ENCODE peak calls at places on chromosomes 2 and 18, in nine cellular contexts. Q is HepG2, C is transverse colon, D is sigmoid colon, R is K562, A is breast epithelium, F is spleen, V is GM23338, W is HCT116. P is an unnamed sample.

GRCh38 chr2:182144039-182144779 is 158.6 kb downstream of the PPP1R1C start:
- DNase-seq in Q (no peak), C (no peak), D (no peak), R (no peak), A (no peak), F (no peak), V (peak; percentile 35), W (no peak), P (no peak)

GRCh38 chr2:14094592-14094991 is 537.9 kb upstream of the LRATD1 start:
- DNase-seq in Q (no peak), C (no peak), D (no peak), R (no peak), A (no peak), F (no peak), V (no peak), W (no peak), P (no peak)

GRCh38 chr2:86617738-86618137 is 5.9 kb downstream of the RNF103 start:
- DNase-seq in Q (no peak), C (no peak), D (no peak), R (no peak), A (no peak), F (no peak), V (no peak), W (no peak), P (no peak)

GRCh38 chr2:143553261-143553660 is 424.0 kb downstream of the ARHGAP15 start:
- DNase-seq in Q (no peak), C (no peak), D (no peak), R (no peak), A (no peak), F (no peak), V (no peak), W (no peak), P (no peak)

GRCh38 chr2:212712991-212713390 is 174.4 kb upstream of the ERBB4 start:
- DNase-seq in Q (no peak), C (no peak), D (no peak), R (no peak), A (no peak), F (no peak), V (no peak), W (no peak), P (no peak)

GRCh38 chr18:57542126-57542525 is 44.4 kb downstream of the FECH start:
- DNase-seq in Q (no peak), C (no peak), D (no peak), R (no peak), A (no peak), F (no peak), V (no peak), W (no peak), P (no peak)

GRCh38 chr2:132901661-132902060 is 231.7 kb upstream of the LYPD1 start:
- DNase-seq in Q (no peak), C (no peak), D (no peak), R (no peak), A (no peak), F (no peak), V (no peak), W (no peak), P (no peak)

GRCh38 chr2:205889073-205889472 is 196.9 kb downstream of the INO80D start:
- DNase-seq in Q (no peak), C (no peak), D (no peak), R (no peak), A (no peak), F (no peak), V (no peak), W (no peak), P (no peak)

GRCh38 chr2:239878686-239879085 is 146.5 kb downstream of the NDUFA10 start:
- DNase-seq in Q (no peak), C (no peak), D (no peak), R (no peak), A (peak; percentile 15), F (no peak), V (no peak), W (no peak), P (no peak)

DNA sequence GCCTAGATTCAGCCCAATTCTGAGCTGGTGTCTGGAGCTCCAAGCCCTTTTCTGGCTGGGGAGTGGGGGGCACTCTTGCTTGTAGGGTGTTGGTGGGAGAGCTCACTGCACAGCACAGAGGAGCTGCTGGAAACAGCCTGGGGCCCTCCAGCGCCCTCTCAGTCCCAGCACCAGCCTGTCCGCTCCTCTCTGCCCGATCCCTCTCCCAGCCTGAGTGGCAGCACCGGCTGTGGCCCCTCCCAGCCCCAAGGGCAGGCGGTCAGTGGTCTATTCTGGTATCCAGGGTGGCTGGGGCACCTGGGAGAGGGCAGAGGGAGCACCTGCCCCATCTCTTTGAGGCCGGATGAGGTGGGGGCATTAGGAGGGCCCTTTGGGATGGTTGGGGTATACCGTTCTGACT is 13.2 kb upstream of the DES start:
- DNase-seq in Q (no peak), C (no peak), D (peak; percentile 81), R (no peak), A (no peak), F (no peak), V (peak; percentile 67), W (no peak), P (no peak)
- TF ChIP-seq POLR2AphosphoS5 in Q (no peak), C (no peak), D (peak; percentile 8), R (no peak), A (no peak), F (no peak), V (no peak), W (no peak), P (no peak)

DNA sequence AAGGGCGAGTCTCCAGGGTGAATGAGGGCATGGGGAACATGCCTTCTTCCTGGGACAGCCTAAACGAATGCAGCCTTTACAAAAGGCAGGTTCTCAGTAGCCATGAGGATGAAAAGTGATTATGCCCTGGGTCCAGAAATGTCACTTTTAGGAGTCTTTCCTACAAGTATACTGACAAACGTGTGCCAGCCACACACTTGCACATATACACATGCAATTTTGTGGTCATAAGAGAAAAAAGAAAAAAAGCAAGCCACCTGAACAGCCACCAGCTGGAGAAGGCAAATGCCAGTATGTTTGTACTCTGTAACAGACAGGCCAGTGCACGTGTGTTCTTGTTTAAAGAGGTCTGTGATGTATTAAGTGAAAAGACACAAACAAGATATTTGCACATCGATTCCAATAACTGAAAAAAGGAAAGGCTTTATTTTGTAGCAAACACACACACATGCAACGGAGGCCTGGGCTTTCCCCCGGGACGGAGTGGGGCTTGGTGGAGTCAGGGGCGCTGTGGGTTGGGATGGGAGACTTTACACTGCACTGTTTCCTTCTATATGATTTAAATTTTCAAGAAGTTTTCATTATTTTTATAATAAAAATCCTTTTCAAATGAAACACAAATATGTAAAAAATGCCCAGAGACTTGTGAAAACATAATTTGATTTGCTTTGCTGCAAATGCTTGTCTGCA is 108.4 kb downstream of the FAM210A start:
- DNase-seq in Q (no peak), C (no peak), D (peak; percentile 29), R (no peak), A (no peak), F (no peak), V (no peak), W (no peak), P (no peak)
- TF ChIP-seq POLR2AphosphoS5 in Q (no peak), C (no peak), D (no peak), R (no peak), A (no peak), F (no peak), V (no peak), W (no peak), P (no peak)

GRCh38 chr2:85272357-85272756 is 55.4 kb downstream of the TGOLN2 start:
- DNase-seq in Q (no peak), C (peak; percentile 23), D (no peak), R (no peak), A (no peak), F (no peak), V (no peak), W (no peak), P (no peak)
- TF ChIP-seq POLR2AphosphoS5 in Q (no peak), C (no peak), D (no peak), R (no peak), A (no peak), F (no peak), V (no peak), W (no peak), P (no peak)

GRCh38 chr2:151204720-151205119 is 56.9 kb downstream of the RBM43 start:
- DNase-seq in Q (no peak), C (no peak), D (no peak), R (no peak), A (no peak), F (no peak), V (no peak), W (no peak), P (no peak)
- TF ChIP-seq POLR2AphosphoS5 in Q (no peak), C (no peak), D (no peak), R (no peak), A (no peak), F (no peak), V (no peak), W (no peak), P (no peak)

GRCh38 chr18:31685097-31686082 is 1.0 kb upstream of the B4GALT6 start:
- DNase-seq in Q (peak; percentile 54), C (peak; percentile 76), D (peak; percentile 72), R (peak; percentile 33), A (peak; percentile 63), F (peak; percentile 90), V (peak; percentile 88), W (peak; percentile 44), P (peak; percentile 58)
- TF ChIP-seq POLR2AphosphoS5 in Q (no peak), C (no peak), D (peak; percentile 30), R (no peak), A (no peak), F (peak; percentile 10), V (peak; percentile 41), W (peak; percentile 72), P (no peak)

P was measured in upper lobe of left lung.